ENCODE peak calls at places on chromosome 18, in seven cellular contexts. A is PC-3, U is mesenchymal stem cell, L is right cardiac atrium, Z is PC-9, B is heart left ventricle, N is Peyer's patch. C is an unnamed sample. For H3K9me3 and H3K4me1, the result is how much of the 10 kb centered on the place peaks cover.

GRCh38 chr18:31162419-31162793 is 250 bp downstream of the DSC1 start:
- DNase-seq in A (no peak), U (no peak), L (peak), Z (no peak), B (no peak), N (no peak), C (no peak)

GRCh38 chr18:75638223-75638596 is 210.7 kb upstream of the SMIM21 start:
- DNase-seq in A (no peak), U (peak), L (no peak), Z (no peak), B (no peak), N (no peak), C (no peak)

GRCh38 chr18:60066576-60066975 is 166.8 kb downstream of the PMAIP1 start:
- DNase-seq in A (no peak), U (no peak), L (no peak), Z (no peak), B (no peak), N (no peak), C (no peak)

GRCh38 chr18:48939368-48940097 is 11.2 kb downstream of the SMAD7 start:
- DNase-seq in A (no peak), U (peak), L (peak), Z (peak), B (peak), N (no peak), C (no peak)

GRCh38 chr18:77103181-77103875 is 29.3 kb downstream of the MBP start:
- DNase-seq in A (no peak), U (no peak), L (no peak), Z (no peak), B (no peak), N (no peak), C (no peak)

GRCh38 chr18:42045346-42045745 is 90.3 kb downstream of the PIK3C3 start:
- DNase-seq in A (no peak), U (peak), L (no peak), Z (no peak), B (no peak), N (no peak), C (no peak)

GRCh38 chr18:23154823-23155517 is 19.7 kb downstream of the CABLES1 start:
- DNase-seq in A (peak), U (no peak), L (no peak), Z (no peak), B (no peak), N (no peak), C (no peak)

GRCh38 chr18:77108001-77108692 is 24.4 kb downstream of the MBP start:
- DNase-seq in A (no peak), U (peak), L (peak), Z (no peak), B (peak), N (peak), C (peak)

GRCh38 chr18:72830109-72830508 is 37.7 kb downstream of the NETO1 start:
- DNase-seq in A (peak), U (peak), L (peak), Z (peak), B (peak), N (no peak), C (no peak)

GRCh38 chr18:43034683-43035500 is 80.6 kb downstream of the RIT2 start:
- DNase-seq in A (peak), U (no peak), L (no peak), Z (peak), B (no peak), N (no peak), C (no peak)

GRCh38 chr18:63924551-63924950 is 16.8 kb downstream of the SERPINB10 start:
- DNase-seq in A (no peak), U (peak), L (no peak), Z (no peak), B (no peak), N (no peak), C (no peak)

GRCh38 chr18:21277578-21277977 is 35.5 kb downstream of the GREB1L start:
- DNase-seq in A (no peak), U (no peak), L (no peak), Z (no peak), B (peak), N (no peak), C (no peak)

GRCh38 chr18:31203086-31203793 is 40.6 kb upstream of the DSC1 start:
- DNase-seq in A (no peak), U (peak), L (peak), Z (no peak), B (no peak), N (no peak), C (no peak)

GRCh38 chr18:3458952-3459853 is 9.2 kb downstream of the TGIF1 start:
- DNase-seq in A (peak), U (peak), L (no peak), Z (no peak), B (no peak), N (no peak), C (no peak)

GRCh38 chr18:39806519-39806918 is 2148.5 kb upstream of the PIK3C3 start:
- DNase-seq in A (peak), U (peak), L (no peak), Z (no peak), B (no peak), N (no peak), C (no peak)

GRCh38 chr18:21369146-21369545 is 127.1 kb downstream of the GREB1L start:
- DNase-seq in A (no peak), U (no peak), L (no peak), Z (no peak), B (no peak), N (no peak), C (no peak)

GRCh38 chr18:65124633-65125032 is 626.2 kb upstream of the CDH7 start:
- DNase-seq in A (no peak), U (peak), L (no peak), Z (no peak), B (no peak), N (no peak), C (no peak)

GRCh38 chr18:53795061-53795460 is 429.4 kb downstream of the MBD2 start:
- DNase-seq in A (no peak), U (no peak), L (no peak), Z (no peak), B (no peak), N (no peak), C (no peak)

GRCh38 chr18:35131387-35132283 is 90.4 kb downstream of the MAPRE2 start:
- DNase-seq in A (no peak), U (no peak), L (peak), Z (no peak), B (no peak), N (no peak), C (no peak)

GRCh38 chr18:76126327-76126726 is 368.7 kb downstream of the ZNF516 start:
- DNase-seq in A (no peak), U (no peak), L (peak), Z (no peak), B (no peak), N (no peak), C (no peak)

GRCh38 chr18:37471619-37472018 is 94.0 kb downstream of the CELF4 start:
- DNase-seq in A (no peak), U (no peak), L (no peak), Z (no peak), B (no peak), N (no peak), C (no peak)

GRCh38 chr18:78523850-78524249 is 455.8 kb upstream of the SALL3 start:
- DNase-seq in A (no peak), U (no peak), L (peak), Z (no peak), B (no peak), N (no peak), C (no peak)

GRCh38 chr18:59159986-59160385 is 20.3 kb downstream of the SEC11C start:
- DNase-seq in A (no peak), U (no peak), L (no peak), Z (no peak), B (no peak), N (no peak), C (no peak)

GRCh38 chr18:57776354-57776753 is 26.8 kb downstream of the ATP8B1 start:
- DNase-seq in A (peak), U (no peak), L (no peak), Z (no peak), B (no peak), N (no peak), C (no peak)

GRCh38 chr18:36745219-36745975 is 83.4 kb downstream of the TPGS2 start:
- DNase-seq in A (no peak), U (no peak), L (peak), Z (no peak), B (no peak), N (no peak), C (no peak)

DNA sequence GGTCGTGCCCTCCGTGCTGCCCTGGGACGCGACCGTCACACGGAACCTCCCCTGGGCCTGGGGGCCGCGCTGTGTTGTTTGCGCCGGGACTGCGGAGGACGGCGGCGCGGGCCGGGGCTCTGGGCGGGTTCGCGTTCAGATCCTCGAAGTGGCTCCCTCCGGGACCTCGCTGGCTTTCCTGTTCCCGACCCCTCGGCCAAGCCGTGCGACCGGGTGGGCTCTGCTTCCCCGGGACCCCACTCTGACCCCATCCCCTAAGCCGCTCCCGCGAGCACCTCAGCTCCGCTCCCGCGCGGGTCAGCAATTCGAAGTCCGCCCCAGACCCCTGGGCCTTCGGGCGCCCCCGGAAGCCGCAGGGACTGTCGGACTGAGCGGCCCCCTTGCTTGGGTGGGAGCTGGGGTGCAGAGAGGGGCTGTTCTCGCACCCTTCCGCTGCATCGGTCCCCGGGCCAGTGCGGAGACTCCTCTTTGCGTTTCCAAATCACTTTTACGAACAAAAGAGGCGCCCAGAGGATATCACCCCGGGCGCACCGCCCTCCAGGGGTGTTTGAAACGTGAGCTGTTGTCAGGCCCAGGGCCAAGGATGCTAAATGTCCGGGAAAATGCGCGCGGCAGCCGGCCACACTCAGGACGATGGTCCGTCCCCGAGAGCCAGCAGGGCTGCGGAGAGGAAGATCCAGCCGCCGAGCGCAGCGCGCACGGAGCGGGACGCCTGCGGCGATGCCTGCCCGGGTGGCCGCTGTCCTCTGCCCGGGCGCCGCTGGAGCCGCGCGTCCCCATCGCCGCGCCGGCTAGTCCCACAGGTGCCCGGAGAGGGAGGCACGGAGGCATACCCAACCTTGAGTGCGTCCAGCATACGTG is 73.5 kb downstream of the ZCCHC2 start:
- DNase-seq in A (no peak), U (peak), L (no peak), Z (no peak), B (no peak), N (no peak), C (no peak)
- H3K9me3 ChIP-seq in A (under half), U (under half), L (under half), Z (under half), B (under half), N (under half), C (under half)

GRCh38 chr18:26575865-26576217 is 27.5 kb upstream of the KCTD1 start:
- DNase-seq in A (peak), U (no peak), L (no peak), Z (peak), B (no peak), N (no peak), C (no peak)

GRCh38 chr18:26579941-26580618 is 31.7 kb upstream of the KCTD1 start:
- DNase-seq in A (peak), U (no peak), L (no peak), Z (peak), B (no peak), N (no peak), C (no peak)

DNA sequence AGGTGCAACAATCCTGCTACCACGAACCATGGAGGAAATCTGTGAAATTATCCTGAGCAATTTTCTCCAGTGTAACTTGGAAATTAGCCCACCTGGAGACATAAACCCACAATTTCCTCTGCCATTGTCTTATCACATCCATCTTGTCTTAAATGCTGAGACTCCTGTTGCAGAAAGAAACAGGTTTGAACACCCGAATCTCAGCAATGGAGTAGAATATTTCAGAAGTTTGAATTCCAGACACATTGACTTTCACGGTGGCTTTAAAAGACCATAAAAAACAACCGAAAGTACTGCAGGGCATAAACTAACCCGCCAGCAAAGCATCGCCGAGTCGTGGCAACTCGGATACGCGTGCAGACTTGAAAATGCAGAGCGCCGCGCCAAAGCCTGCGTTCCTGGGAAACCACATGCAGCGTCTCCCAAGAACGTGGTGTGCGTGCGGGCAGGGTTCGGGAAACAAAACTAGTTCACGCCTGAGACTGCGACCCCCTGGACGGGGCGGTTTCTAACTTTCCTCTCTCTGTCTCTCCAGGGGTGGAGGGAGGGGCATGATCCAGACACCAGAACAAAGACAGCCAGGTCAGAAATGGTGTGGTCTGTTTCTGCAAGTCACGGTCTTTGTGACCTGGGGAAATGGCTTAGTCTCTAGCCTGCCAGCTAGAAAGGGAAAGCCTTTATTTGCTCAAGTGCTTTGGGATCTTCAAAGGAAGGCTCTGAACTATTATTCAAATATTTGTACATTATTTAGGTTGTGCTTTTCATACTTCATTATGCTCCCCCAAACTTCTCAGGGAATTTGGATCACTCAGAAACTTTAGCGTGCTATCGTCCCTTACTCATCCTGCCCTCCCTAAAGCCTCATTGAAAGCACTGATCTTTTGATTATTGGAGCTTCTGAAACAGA is 26.9 kb upstream of the KCTD1 start:
- DNase-seq in A (peak), U (peak), L (peak), Z (peak), B (peak), N (no peak), C (no peak)
- H3K4me3 ChIP-seq in A (peak), U (peak), L (peak), Z (peak), B (peak), N (no peak), C (no peak)

GRCh38 chr18:9066817-9067306 is 35.6 kb upstream of the NDUFV2 start:
- DNase-seq in A (no peak), U (no peak), L (no peak), Z (no peak), B (no peak), N (no peak), C (no peak)
- H3K4me1 ChIP-seq in A (under half), U (under half), L (under half), Z (under half), B (under half), N (under half), C (under half)

DNA sequence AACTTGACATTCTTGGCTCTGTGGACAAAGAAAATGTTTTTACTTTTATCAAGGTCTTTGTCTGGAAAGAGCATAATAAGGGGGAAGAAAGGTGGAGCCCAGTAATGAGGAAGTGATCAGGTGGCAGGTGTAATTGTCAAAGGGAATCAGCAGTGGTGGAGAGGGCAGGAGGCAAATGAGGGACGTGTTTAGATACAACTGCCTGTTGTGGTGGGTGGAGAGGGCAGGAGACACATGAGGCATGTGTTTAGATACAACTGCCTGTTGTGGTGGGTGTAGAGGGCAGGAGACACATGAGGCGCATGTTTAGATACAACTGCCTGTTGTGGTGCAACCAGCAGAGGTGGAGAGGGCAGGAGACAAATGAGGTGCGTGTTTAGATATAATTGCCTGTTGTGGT is 173.0 kb downstream of the ANKRD30B start:
- DNase-seq in A (no peak), U (no peak), L (no peak), Z (no peak), B (no peak), N (no peak), C (no peak)
- H3K9me3 ChIP-seq in A (under half), U (under half), L (under half), Z (under half), B (under half), N (under half), C (under half)

GRCh38 chr18:12041561-12041960 is 52.1 kb upstream of the ANKRD62 start:
- DNase-seq in A (peak), U (peak), L (no peak), Z (no peak), B (no peak), N (no peak), C (no peak)

GRCh38 chr18:12035481-12035880 is 54.2 kb downstream of the IMPA2 start:
- DNase-seq in A (no peak), U (no peak), L (no peak), Z (no peak), B (no peak), N (no peak), C (no peak)

GRCh38 chr18:12038661-12039417 is 54.8 kb upstream of the ANKRD62 start:
- DNase-seq in A (peak), U (peak), L (peak), Z (peak), B (peak), N (peak), C (peak)

GRCh38 chr18:12036201-12036751 is 55.0 kb downstream of the IMPA2 start:
- DNase-seq in A (peak), U (no peak), L (no peak), Z (no peak), B (no peak), N (no peak), C (no peak)

GRCh38 chr18:12038082-12038660 is 55.5 kb upstream of the ANKRD62 start:
- DNase-seq in A (no peak), U (no peak), L (peak), Z (peak), B (no peak), N (no peak), C (peak)
- H3K4me3 ChIP-seq in A (peak), U (peak), L (peak), Z (no peak), B (peak), N (peak), C (no peak)

DNA sequence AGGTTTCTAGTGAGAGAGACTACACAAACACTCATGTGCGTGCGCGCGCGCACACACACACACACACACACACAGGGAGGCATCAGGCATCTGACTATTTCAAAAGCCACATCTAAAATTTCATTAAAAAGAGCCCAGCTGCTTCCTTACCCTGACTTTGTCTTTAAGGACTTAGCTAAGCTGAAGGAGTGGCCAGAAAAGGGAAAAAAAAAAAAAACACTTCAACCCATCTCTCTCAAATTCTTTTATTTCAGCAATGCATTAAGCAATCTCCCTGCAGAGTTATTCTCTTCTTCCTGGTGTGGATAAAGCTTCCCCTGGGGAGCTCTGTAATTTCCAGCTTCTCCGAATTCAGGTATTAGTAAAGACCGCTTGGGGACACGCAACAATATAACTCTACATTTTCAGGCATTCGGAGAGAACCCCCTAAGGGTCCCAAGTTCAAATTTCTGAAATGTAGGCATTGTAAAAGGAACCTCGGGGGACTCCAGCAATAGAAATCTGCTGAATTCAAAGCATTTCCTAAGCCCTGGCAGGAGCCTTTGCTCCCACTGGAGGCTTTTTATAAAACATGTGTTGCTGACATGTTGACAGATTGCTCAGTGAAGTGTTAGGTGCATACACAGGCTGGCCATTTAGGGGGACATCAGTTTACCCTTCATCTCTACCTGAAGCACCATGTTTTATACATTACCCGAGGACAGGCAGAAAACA is 66.9 kb downstream of the ZNF521 start:
- DNase-seq in A (no peak), U (peak), L (peak), Z (no peak), B (peak), N (no peak), C (no peak)
- H3K4me1 ChIP-seq in A (under half), U (under half), L (under half), Z (under half), B (half or more), N (under half), C (under half)

C was measured in CD4-positive, alpha-beta memory T cell.